ENCODE peak calls at places on chromosome X, in nine cellular contexts. E is cardiac fibroblast; L is mucosa of gallbladder; K is tibial artery; I is pancreas; N is AG10803; F is NCI-H526 treated with DMSO at 0.1 percent for 48 hours; X is activated T-cell treated with anti-CD3 and anti-CD28 coated beads, Interleukin-2, amount 50 U/mL, for 24 hours; C is endothelial cell. P is an unnamed sample.

GRCh38 chrX:115894087-115894486 is 276.5 kb upstream of the AGTR2 start:
- DNase-seq in N (no peak), K (no peak), C (no peak), E (peak), L (peak), X (no peak), I (no peak), F (peak), P (no peak)

GRCh38 chrX:108740299-108740774 is 4.0 kb upstream of the IRS4 start:
- DNase-seq in X (no peak), L (no peak), C (no peak), I (no peak), F (no peak), E (no peak), N (no peak), K (no peak), P (no peak)

GRCh38 chrX:24838624-24839023 is 144.9 kb downstream of the POLA1 start:
- DNase-seq in X (no peak), E (peak), K (no peak), N (peak), C (peak), F (no peak), L (no peak), I (no peak), P (peak)

GRCh38 chrX:110125435-110125834 is 122.5 kb downstream of the TMEM164 start:
- DNase-seq in K (no peak), E (peak), L (no peak), X (no peak), F (no peak), I (no peak), C (peak), N (no peak), P (peak)

GRCh38 chrX:8868070-8868795 is 67.0 kb upstream of the FAM9A start:
- DNase-seq in N (peak), L (no peak), I (no peak), F (no peak), C (no peak), K (no peak), X (no peak), E (peak), P (no peak)

GRCh38 chrX:8841911-8842310 is 40.7 kb upstream of the FAM9A start:
- DNase-seq in E (no peak), N (no peak), C (no peak), L (no peak), X (no peak), K (no peak), F (no peak), I (no peak), P (no peak)

GRCh38 chrX:72381439-72382198 is 75.9 kb upstream of the CITED1 start:
- DNase-seq in C (no peak), X (no peak), F (no peak), E (peak), I (peak), L (no peak), N (no peak), K (no peak), P (no peak)

GRCh38 chrX:48613502-48614160 is 16.3 kb downstream of the WDR13 start:
- DNase-seq in C (no peak), X (no peak), L (no peak), E (no peak), N (peak), F (no peak), I (no peak), K (no peak), P (no peak)

GRCh38 chrX:129992181-129992580 is 9.7 kb downstream of the BCORL1 start:
- DNase-seq in N (no peak), K (no peak), I (no peak), L (no peak), F (no peak), X (no peak), E (no peak), C (no peak), P (no peak)

GRCh38 chrX:53716328-53717088 is 30.0 kb upstream of the HUWE1 start:
- DNase-seq in K (no peak), I (no peak), N (peak), F (no peak), L (no peak), C (no peak), E (no peak), X (peak), P (no peak)

GRCh38 chrX:79704325-79704724 is 310.2 kb upstream of the TBX22 start:
- DNase-seq in F (no peak), L (no peak), C (no peak), E (no peak), K (no peak), I (no peak), N (no peak), X (no peak), P (no peak)

GRCh38 chrX:74187211-74187610 is 116.8 kb upstream of the ZCCHC13 start:
- DNase-seq in E (no peak), X (no peak), F (no peak), L (no peak), C (no peak), I (no peak), N (peak), K (no peak), P (no peak)

GRCh38 chrX:38975368-38975767 is 174.1 kb downstream of the MID1IP1 start:
- DNase-seq in X (no peak), I (no peak), E (peak), K (no peak), F (no peak), L (no peak), C (no peak), N (peak), P (no peak)

GRCh38 chrX:153768311-153769157 is 4.5 kb downstream of the PLXNB3 start:
- DNase-seq in X (peak), F (no peak), L (no peak), E (no peak), C (no peak), N (no peak), K (no peak), I (no peak), P (no peak)

GRCh38 chrX:41097326-41097725 is 12.1 kb downstream of the USP9X start:
- DNase-seq in C (no peak), L (no peak), K (no peak), X (no peak), F (no peak), I (no peak), N (no peak), E (no peak), P (no peak)

GRCh38 chrX:2707334-2707760 is 16.3 kb downstream of the CD99 start:
- DNase-seq in F (no peak), X (peak), I (peak), E (peak), N (peak), K (peak), L (peak), C (peak), P (no peak)

GRCh38 chrX:84729408-84729807 is 227.2 kb upstream of the HDX start:
- DNase-seq in L (no peak), E (no peak), X (no peak), K (no peak), N (no peak), C (no peak), F (no peak), I (no peak), P (no peak)

GRCh38 chrX:87338510-87338909 is 179.1 kb upstream of the KLHL4 start:
- DNase-seq in I (no peak), L (no peak), C (no peak), N (no peak), X (no peak), K (no peak), E (peak), F (no peak), P (no peak)

GRCh38 chrX:19867411-19867732 is 20.0 kb downstream of the SH3KBP1 start:
- DNase-seq in C (no peak), N (peak), E (peak), F (no peak), K (no peak), L (no peak), X (no peak), I (no peak), P (no peak)

GRCh38 chrX:107293056-107293455 is 86.6 kb downstream of the DNAAF6 start:
- DNase-seq in C (no peak), L (no peak), K (no peak), N (no peak), F (no peak), E (no peak), X (no peak), I (no peak), P (no peak)

GRCh38 chrX:23782455-23782854 is 518 bp upstream of the SAT1 start:
- DNase-seq in K (no peak), E (no peak), F (no peak), N (no peak), C (no peak), L (no peak), X (no peak), I (no peak), P (no peak)

GRCh38 chrX:153725039-153725831 is 579 bp downstream of the ABCD1 start:
- DNase-seq in K (no peak), E (no peak), I (peak), C (no peak), L (no peak), X (no peak), F (no peak), N (no peak), P (no peak)

GRCh38 chrX:19846995-19847790 is 40.2 kb downstream of the SH3KBP1 start:
- DNase-seq in I (no peak), X (no peak), E (peak), N (peak), C (no peak), F (no peak), L (no peak), K (no peak), P (no peak)

GRCh38 chrX:108696690-108697089 is 39.7 kb downstream of the IRS4 start:
- DNase-seq in K (no peak), F (no peak), C (no peak), E (no peak), N (no peak), I (no peak), L (no peak), X (no peak), P (no peak)

GRCh38 chrX:69501433-69501832 is 2.7 kb upstream of the NALF2 start:
- DNase-seq in I (peak), C (peak), N (no peak), F (no peak), L (no peak), X (no peak), K (no peak), E (no peak), P (peak)

GRCh38 chrX:148049441-148049840 is 68.3 kb downstream of the FMR1NB start:
- DNase-seq in E (peak), N (peak), I (no peak), F (peak), C (peak), X (no peak), K (no peak), L (no peak), P (peak)

GRCh38 chrX:13742397-13743176 is 8.0 kb downstream of the OFD1 start:
- DNase-seq in F (no peak), E (peak), L (no peak), I (no peak), K (no peak), N (no peak), X (peak), C (no peak), P (no peak)

GRCh38 chrX:49260221-49260985 is 4.1 kb downstream of the FOXP3 start:
- DNase-seq in E (no peak), N (no peak), C (no peak), F (no peak), K (no peak), I (no peak), L (no peak), X (no peak), P (no peak)

GRCh38 chrX:134999469-134999868 is 8.7 kb downstream of the SMIM10 start:
- DNase-seq in K (no peak), I (no peak), C (no peak), N (peak), L (no peak), F (peak), X (no peak), E (peak), P (peak)

GRCh38 chrX:821311-822178 is 191.0 kb downstream of the SHOX start:
- DNase-seq in K (no peak), F (no peak), L (no peak), C (no peak), I (no peak), E (no peak), N (no peak), X (no peak), P (no peak)

GRCh38 chrX:155632424-155633100 is 19.8 kb upstream of the TMLHE start:
- DNase-seq in K (no peak), L (no peak), F (no peak), N (no peak), C (no peak), X (no peak), E (no peak), I (no peak), P (no peak)

GRCh38 chrX:40943093-40943641 is 142.1 kb upstream of the USP9X start:
- DNase-seq in E (no peak), C (no peak), I (no peak), K (no peak), F (no peak), N (no peak), X (no peak), L (no peak), P (no peak)

GRCh38 chrX:77009691-77010090 is 437.5 kb upstream of the FGF16 start:
- DNase-seq in K (no peak), L (no peak), X (no peak), F (no peak), I (no peak), N (peak), C (no peak), E (no peak), P (no peak)

GRCh38 chrX:53223955-53224859 is 800 bp downstream of the KDM5C start:
- DNase-seq in C (no peak), X (no peak), F (no peak), E (peak), I (no peak), L (no peak), K (no peak), N (peak), P (no peak)

P was measured in NCI-H345.